ENCODE peak calls at places on chromosomes 1 and 21, in seven cellular contexts. N is endothelial cell, Q is cardiac fibroblast, S is pulmonary artery endothelial cell, H is activated T-helper 1 cell treated with Interleukin-2 at 50 U/mL for 16 hours, I is T-helper 22 cell, T is small intestine. W is an unnamed sample.

GRCh38 chr1:156693858-156694562 is 11.4 kb downstream of the CRABP2 start:
- DNase-seq in T (peak; percentile 59), N (peak; percentile 40), Q (no peak), S (no peak), I (no peak), H (no peak), W (no peak)

GRCh38 chr1:110136911-110137310 is 13.4 kb upstream of the SLC6A17 start:
- DNase-seq in Q (no peak), I (no peak), T (no peak), N (peak; percentile 62), H (no peak), S (no peak), W (peak; percentile 56)

GRCh38 chr1:166479052-166479631 is 312.3 kb upstream of the FAM78B start:
- DNase-seq in H (no peak), Q (peak; percentile 55), N (peak; percentile 57), I (no peak), S (no peak), T (peak; percentile 60), W (peak; percentile 74)

GRCh38 chr1:68175621-68176398 is 56.5 kb downstream of the WLS start:
- DNase-seq in I (no peak), T (peak; percentile 63), N (no peak), H (no peak), Q (peak; percentile 54), S (peak; percentile 74), W (no peak)

GRCh38 chr1:183110466-183110865 is 75.6 kb upstream of the LAMC2 start:
- DNase-seq in S (no peak), H (no peak), T (no peak), N (no peak), Q (no peak), I (no peak), W (no peak)

GRCh38 chr21:44517175-44517899 is 22.7 kb downstream of the KRTAP10-1 start:
- DNase-seq in S (no peak), I (no peak), N (no peak), Q (peak; percentile 32), T (peak; percentile 31), H (no peak), W (no peak)

GRCh38 chr21:42163511-42163863 is 55.5 kb upstream of the ABCG1 start:
- DNase-seq in I (no peak), N (no peak), T (no peak), S (no peak), Q (no peak), H (no peak), W (no peak)

GRCh38 chr1:215018555-215018954 is 64.0 kb upstream of the KCNK2 start:
- DNase-seq in Q (peak; percentile 29), S (no peak), N (no peak), T (no peak), H (no peak), I (no peak), W (no peak)

GRCh38 chr1:114585221-114585620 is 3.8 kb upstream of the BCAS2 start:
- DNase-seq in T (no peak), H (no peak), I (no peak), Q (no peak), N (no peak), S (no peak), W (no peak)

GRCh38 chr1:226738421-226738994 is 574 bp downstream of the ITPKB start:
- DNase-seq in T (peak; percentile 41), Q (peak; percentile 25), I (no peak), N (peak; percentile 40), H (no peak), S (no peak), W (peak; percentile 27)

GRCh38 chr1:37723390-37724078 is 31.2 kb downstream of the CDCA8 start:
- DNase-seq in I (no peak), N (no peak), H (no peak), S (no peak), Q (no peak), T (no peak), W (no peak)

GRCh38 chr1:43468403-43468802 is 14.7 kb upstream of the HYI start:
- DNase-seq in S (no peak), H (no peak), T (no peak), Q (no peak), N (no peak), I (no peak), W (no peak)

W was measured in NCI-H1694.